ENCODE peak calls at places on chromosomes 13 and 19, in eight cellular contexts. R, W, A, M, X, G, B and Q are unnamed samples. For H3K9me3, the result is how much of the 10 kb centered on the place peaks cover.

GRCh38 chr13:84542348-84542747 is 660.1 kb upstream of the SLITRK1 start:
- DNase-seq in R (no peak), W (no peak), A (no peak), M (no peak), X (no peak), G (no peak), B (no peak), Q (no peak)

GRCh38 chr13:110818747-110819146 is 96.1 kb downstream of the ANKRD10 start:
- DNase-seq in R (no peak), W (no peak), A (no peak), M (no peak), X (no peak), G (peak), B (no peak), Q (no peak)

GRCh38 chr19:31356587-31357314 is 7.5 kb upstream of the TSHZ3 start:
- DNase-seq in R (peak), W (no peak), A (no peak), M (no peak), X (no peak), G (peak), B (peak), Q (no peak)

GRCh38 chr19:7540761-7541480 is 5.4 kb downstream of the PNPLA6 start:
- DNase-seq in R (peak), W (no peak), A (peak), M (peak), X (no peak), G (peak), B (peak), Q (no peak)

GRCh38 chr19:58560007-58560887 is 1.8 kb upstream of the UBE2M start:
- DNase-seq in R (no peak), W (no peak), A (no peak), M (no peak), X (no peak), G (no peak), B (no peak), Q (no peak)

GRCh38 chr19:6218497-6219146 is 61.2 kb downstream of the MLLT1 start:
- DNase-seq in R (peak), W (peak), A (peak), M (peak), X (peak), G (peak), B (peak), Q (no peak)

GRCh38 chr19:30419581-30420180 is 47.5 kb downstream of the ZNF536 start:
- DNase-seq in R (no peak), W (no peak), A (no peak), M (no peak), X (no peak), G (peak), B (peak), Q (no peak)

GRCh38 chr19:23440207-23440606 is 44.9 kb upstream of the ZNF91 start:
- DNase-seq in R (peak), W (no peak), A (no peak), M (no peak), X (no peak), G (peak), B (peak), Q (no peak)

GRCh38 chr19:15934332-15935078 is at the start of gene CYP4F11:
- DNase-seq in R (no peak), W (peak), A (peak), M (no peak), X (no peak), G (no peak), B (no peak), Q (no peak)

GRCh38 chr19:27972291-27973040 is 1240.5 kb downstream of the UQCRFS1 start:
- DNase-seq in R (no peak), W (no peak), A (no peak), M (no peak), X (no peak), G (no peak), B (no peak), Q (no peak)

GRCh38 chr13:111317571-111318360 is 2.7 kb upstream of the TEX29 start:
- DNase-seq in R (no peak), W (no peak), A (no peak), M (no peak), X (no peak), G (no peak), B (no peak), Q (no peak)

GRCh38 chr19:45766919-45767346 is 2.1 kb downstream of the SIX5 start:
- DNase-seq in R (no peak), W (no peak), A (no peak), M (no peak), X (no peak), G (peak), B (no peak), Q (no peak)

GRCh38 chr13:75492389-75492788 is 10.4 kb upstream of the TBC1D4 start:
- DNase-seq in R (no peak), W (no peak), A (no peak), M (no peak), X (no peak), G (no peak), B (no peak), Q (no peak)

GRCh38 chr19:996051-996838 is 4.0 kb upstream of the GRIN3B start:
- DNase-seq in R (peak), W (no peak), A (no peak), M (peak), X (no peak), G (peak), B (peak), Q (no peak)

GRCh38 chr19:35265126-35265995 is 3.4 kb upstream of the USF2 start:
- DNase-seq in R (no peak), W (no peak), A (no peak), M (no peak), X (no peak), G (no peak), B (no peak), Q (no peak)

DNA sequence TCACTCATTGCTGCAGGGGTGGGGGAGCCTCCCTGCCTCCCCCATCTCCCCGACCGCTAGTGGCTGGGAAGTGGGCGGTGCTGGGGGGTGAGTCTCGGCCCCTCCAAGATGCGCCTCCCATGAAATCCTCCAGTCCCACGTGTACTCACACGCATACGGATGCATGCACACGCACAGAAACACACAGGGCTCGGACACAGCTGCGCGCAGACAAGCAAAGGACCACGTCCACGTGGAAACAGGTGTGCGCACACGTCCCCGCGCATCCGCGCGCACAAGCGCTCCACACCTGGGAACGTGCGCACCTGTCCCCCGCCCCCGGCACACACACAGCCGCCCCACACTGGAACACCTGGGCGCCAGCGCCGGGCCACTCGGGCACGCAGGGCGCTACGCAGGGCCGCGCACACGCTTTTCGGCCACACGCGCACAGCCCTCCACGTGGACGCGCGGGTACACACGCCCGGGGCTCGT is 680 bp downstream of the MATK start:
- DNase-seq in R (peak), W (no peak), A (no peak), M (no peak), X (no peak), G (no peak), B (no peak), Q (no peak)
- H3K9ac ChIP-seq in R (peak), W (no peak), A (no peak), M (no peak), X (no peak), G (no peak), B (no peak), Q (no peak)

DNA sequence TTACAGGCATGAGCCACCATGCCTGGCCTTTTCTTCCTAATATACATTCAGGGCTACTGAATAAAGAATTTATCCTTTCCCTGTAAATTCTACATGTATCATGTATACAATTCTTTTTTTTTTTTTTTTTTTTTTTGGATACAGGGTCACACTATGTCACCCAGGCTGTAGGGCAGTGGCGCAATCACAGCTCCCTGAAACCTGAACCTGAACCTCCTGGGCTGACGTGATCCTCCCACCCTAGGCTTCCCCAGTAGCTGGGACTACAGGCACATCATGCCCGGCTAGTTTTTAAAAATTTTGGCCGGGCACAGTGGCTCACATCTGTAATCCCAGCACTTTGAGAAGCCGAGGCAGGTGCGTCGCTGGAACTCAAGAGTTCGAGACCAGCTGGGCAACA is 6.5 kb upstream of the SLC44A2 start:
- DNase-seq in R (no peak), W (no peak), A (no peak), M (no peak), X (no peak), G (no peak), B (no peak), Q (no peak)
- TF ChIP-seq POLR2AphosphoS5 in R (no peak), W (no peak), A (no peak), M (no peak), X (no peak), G (no peak), B (no peak), Q (no peak)

GRCh38 chr19:56617531-56617930 is 22.4 kb downstream of the ZNF71 start:
- DNase-seq in R (no peak), W (no peak), A (no peak), M (no peak), X (no peak), G (no peak), B (no peak), Q (no peak)

GRCh38 chr19:56612737-56613136 is 17.6 kb downstream of the ZNF71 start:
- DNase-seq in R (no peak), W (no peak), A (no peak), M (no peak), X (no peak), G (no peak), B (no peak), Q (no peak)

GRCh38 chr19:56608274-56608964 is 13.3 kb downstream of the ZNF71 start:
- DNase-seq in R (no peak), W (no peak), A (no peak), M (peak), X (no peak), G (no peak), B (no peak), Q (no peak)

GRCh38 chr19:56611288-56611687 is 16.2 kb downstream of the ZNF71 start:
- DNase-seq in R (no peak), W (no peak), A (no peak), M (no peak), X (no peak), G (no peak), B (no peak), Q (no peak)

DNA sequence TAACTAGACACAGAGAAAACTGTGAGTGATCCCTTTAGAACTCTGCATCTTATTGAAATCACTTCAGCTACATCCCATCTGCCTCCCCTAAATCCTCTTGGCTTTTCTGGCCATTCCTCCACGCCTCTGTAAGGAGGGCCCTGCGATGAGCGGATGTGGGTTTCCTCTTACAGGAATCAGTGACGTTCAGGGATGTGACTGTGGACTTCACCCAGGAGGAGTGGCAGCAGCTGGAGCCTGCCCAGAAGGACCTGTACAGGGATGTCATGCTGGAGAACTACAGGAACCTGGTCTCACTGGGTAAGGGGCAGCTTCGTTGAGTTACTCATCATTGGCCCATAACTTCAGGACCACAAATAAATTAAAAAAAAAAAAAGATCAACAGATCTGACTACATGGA is 18.5 kb downstream of the ZNF71 start:
- DNase-seq in R (no peak), W (no peak), A (no peak), M (no peak), X (no peak), G (no peak), B (no peak), Q (no peak)
- H3K9me3 ChIP-seq in R (under half), W (half or more), A (under half), M (under half), X (under half), G (under half), B (under half), Q (under half)

DNA sequence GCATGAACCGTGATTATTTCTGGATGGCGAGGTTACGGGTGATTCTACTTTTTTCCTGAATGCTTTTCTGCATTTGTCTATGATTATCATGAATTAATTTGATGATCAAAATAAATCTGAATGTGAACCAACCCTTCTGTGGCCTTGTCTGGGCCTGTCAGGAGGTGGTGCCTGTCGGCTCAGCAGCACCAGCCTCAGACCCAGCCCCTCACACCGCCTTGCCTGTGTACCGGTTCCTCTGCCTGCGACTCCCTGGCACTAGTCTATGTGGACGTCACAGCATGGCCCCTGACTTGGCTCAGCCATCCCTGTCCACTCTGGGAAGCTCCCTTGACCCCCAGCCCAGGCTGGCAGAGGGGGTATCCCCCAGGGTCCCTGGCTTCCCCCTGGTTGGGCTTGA is 15.5 kb upstream of the RABAC1 start:
- DNase-seq in R (no peak), W (no peak), A (no peak), M (no peak), X (no peak), G (no peak), B (no peak), Q (no peak)
- H3K9ac ChIP-seq in R (no peak), W (no peak), A (no peak), M (no peak), X (no peak), G (no peak), B (no peak), Q (no peak)

DNA sequence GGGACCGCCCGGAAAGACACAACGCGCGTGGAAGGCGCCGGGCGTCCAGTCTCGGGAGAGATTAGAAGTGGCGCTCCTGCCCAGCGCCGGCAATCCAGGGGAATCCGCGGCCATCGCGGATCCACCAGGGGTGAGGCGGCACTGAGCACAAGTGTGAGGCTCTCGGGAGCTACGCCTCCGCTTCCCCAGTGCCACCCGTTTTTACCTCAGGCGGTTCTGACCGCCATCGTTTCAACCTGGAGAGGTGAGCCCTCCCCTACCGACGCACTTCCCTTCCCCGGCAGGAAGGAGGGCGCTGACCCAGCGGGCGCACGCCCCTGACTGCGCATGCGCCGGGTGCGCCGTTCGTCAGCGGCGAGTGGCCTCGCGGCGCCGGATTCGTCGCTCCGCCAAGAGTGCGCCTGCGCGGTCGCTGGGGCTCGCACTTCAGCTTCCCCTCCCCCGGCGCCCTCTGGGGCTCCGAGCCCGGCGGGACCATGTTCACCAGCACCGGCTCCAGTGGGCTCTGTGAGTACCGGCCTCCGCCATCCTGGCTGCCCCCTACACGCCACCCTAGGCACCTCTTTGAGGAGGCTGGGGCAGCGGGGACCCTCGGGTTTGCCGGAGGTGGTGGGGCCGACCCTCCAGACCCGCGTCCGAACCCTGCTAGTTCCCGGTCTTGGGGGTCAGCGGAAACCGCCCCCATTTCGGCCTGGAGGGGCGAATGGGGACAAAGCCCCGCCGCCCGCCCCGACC is at the start of gene UBAC2:
- DNase-seq in R (peak), W (peak), A (peak), M (peak), X (peak), G (peak), B (peak), Q (peak)
- TF ChIP-seq POLR2AphosphoS5 in R (peak), W (peak), A (peak), M (peak), X (peak), G (peak), B (peak), Q (peak)

DNA sequence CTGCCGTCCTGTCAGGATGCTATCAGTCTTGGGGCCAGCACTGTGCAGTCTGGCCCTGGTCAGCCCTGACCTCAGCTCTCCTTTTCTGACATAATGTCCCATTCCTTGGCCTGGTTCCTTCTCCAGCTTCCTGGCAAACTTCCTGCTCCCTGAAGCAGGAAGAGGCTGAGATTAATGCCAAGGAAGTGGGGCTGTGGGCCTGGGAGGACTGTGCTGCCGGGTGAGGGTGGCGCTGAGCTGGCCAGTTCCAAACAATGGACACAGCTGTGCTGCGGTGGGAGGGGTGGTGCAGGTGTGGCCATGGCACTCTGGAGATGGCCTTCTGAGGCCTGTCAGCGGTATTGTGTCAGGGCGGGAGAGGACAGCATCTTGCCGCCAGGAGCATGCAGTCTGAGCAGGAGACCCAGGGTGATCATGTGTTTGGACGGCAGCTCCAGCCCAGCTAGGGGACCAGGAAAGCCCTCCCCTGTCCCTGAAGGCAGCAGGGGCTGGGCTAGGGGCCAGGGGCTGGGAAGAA is 30.9 kb downstream of the TUBA3C start:
- DNase-seq in R (no peak), W (no peak), A (no peak), M (no peak), X (no peak), G (no peak), B (no peak), Q (no peak)
- H3K9me3 ChIP-seq in R (under half), W (under half), A (under half), M (under half), X (under half), G (half or more), B (under half), Q (under half)

DNA sequence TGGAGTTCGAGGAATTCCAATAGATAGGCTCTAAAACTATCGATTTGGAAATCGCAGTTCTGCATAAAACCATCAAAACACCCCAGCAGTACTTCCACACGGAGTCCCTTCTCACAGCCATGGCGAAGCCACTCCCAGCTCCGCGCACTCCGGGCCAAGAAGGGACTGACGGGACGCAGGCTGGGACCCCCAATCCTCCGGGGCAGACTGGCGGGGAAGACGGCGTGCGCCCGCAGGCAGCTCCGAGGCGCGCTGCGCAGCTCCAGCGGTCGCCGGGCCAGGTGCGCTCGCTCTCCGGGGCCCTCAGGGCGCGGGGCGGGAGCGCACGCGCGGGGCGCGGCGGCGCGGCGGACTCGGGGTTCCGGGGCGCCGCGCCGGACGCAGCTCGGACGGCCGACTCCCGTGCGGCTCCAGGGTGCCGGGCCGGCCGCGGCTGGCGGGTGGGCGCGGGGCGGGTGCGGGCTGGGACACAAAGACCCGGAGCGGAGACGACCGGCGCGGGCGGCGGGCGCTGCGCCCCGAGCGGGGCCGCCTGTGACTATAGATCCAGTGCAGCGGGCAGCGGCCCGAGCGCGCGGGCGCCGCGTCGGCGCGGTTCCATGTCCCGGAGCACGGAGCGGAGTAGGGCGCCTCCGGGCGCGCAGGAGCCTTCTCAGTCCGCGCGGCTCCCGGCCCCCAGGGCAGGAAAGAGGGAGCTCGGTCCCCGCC is 464 bp downstream of the EFNB2 start:
- DNase-seq in R (no peak), W (no peak), A (no peak), M (peak), X (no peak), G (peak), B (no peak), Q (no peak)
- H3K9ac ChIP-seq in R (no peak), W (no peak), A (peak), M (peak), X (no peak), G (no peak), B (no peak), Q (no peak)

GRCh38 chr19:41776700-41777099 is 19.7 kb upstream of the CEACAM3 start:
- DNase-seq in R (no peak), W (no peak), A (no peak), M (no peak), X (no peak), G (no peak), B (no peak), Q (no peak)

GRCh38 chr19:41769608-41770007 is 14.3 kb downstream of the CEACAM6 start:
- DNase-seq in R (no peak), W (no peak), A (no peak), M (no peak), X (no peak), G (no peak), B (no peak), Q (no peak)

GRCh38 chr19:41771410-41771809 is 16.1 kb downstream of the CEACAM6 start:
- DNase-seq in R (no peak), W (no peak), A (no peak), M (no peak), X (no peak), G (no peak), B (no peak), Q (no peak)

GRCh38 chr19:41774515-41774980 is 19.2 kb downstream of the CEACAM6 start:
- DNase-seq in R (no peak), W (no peak), A (peak), M (no peak), X (no peak), G (no peak), B (no peak), Q (no peak)
- TF ChIP-seq POLR2AphosphoS5 in R (no peak), W (no peak), A (peak), M (no peak), X (no peak), G (no peak), B (no peak), Q (no peak)

GRCh38 chr19:20238025-20238623 is 71.1 kb downstream of the ZNF486 start:
- DNase-seq in R (peak), W (no peak), A (no peak), M (peak), X (peak), G (peak), B (peak), Q (no peak)
- H3K9me3 ChIP-seq in R (under half), W (half or more), A (under half), M (under half), X (under half), G (under half), B (under half), Q (under half)

GRCh38 chr19:18010149-18010548 is 2.2 kb downstream of the ARRDC2 start:
- DNase-seq in R (no peak), W (no peak), A (no peak), M (no peak), X (no peak), G (no peak), B (no peak), Q (no peak)
- H3K9ac ChIP-seq in R (no peak), W (no peak), A (no peak), M (no peak), X (no peak), G (no peak), B (no peak), Q (no peak)